ENCODE peak calls at places on chromosome 16, in nine cellular contexts. P is cardiac muscle cell; I is brain microvascular endothelial cell; V is CD8-positive, alpha-beta T cell; N is transverse colon; L is GM06990; T is tibial artery; U is lower lobe of right lung; F is Peyer's patch. D is an unnamed sample. For H3K36me3, the result is how much of the 10 kb centered on the place peaks cover.

GRCh38 chr16:25367773-25368172 is 110.1 kb upstream of the ZKSCAN2 start:
- DNase-seq in P (no peak), I (no peak), V (no peak), N (no peak), L (no peak), T (no peak), U (no peak), F (no peak), D (no peak)

GRCh38 chr16:22721497-22722100 is 92.4 kb upstream of the HS3ST2 start:
- DNase-seq in P (no peak), I (no peak), V (no peak), N (no peak), L (no peak), T (no peak), U (no peak), F (no peak), D (no peak)

GRCh38 chr16:57616871-57617270 is 11.6 kb upstream of the ADGRG1 start:
- DNase-seq in P (no peak), I (no peak), V (no peak), N (no peak), L (no peak), T (no peak), U (no peak), F (peak), D (no peak)

GRCh38 chr16:28931801-28932225 is at the start of gene CD19:
- DNase-seq in P (no peak), I (no peak), V (no peak), N (no peak), L (peak), T (no peak), U (no peak), F (no peak), D (no peak)

GRCh38 chr16:1922357-1922756 is 4.1 kb upstream of the HS3ST6 start:
- DNase-seq in P (no peak), I (no peak), V (no peak), N (no peak), L (no peak), T (no peak), U (no peak), F (no peak), D (no peak)

GRCh38 chr16:46673320-46674013 is 15.5 kb downstream of the VPS35 start:
- DNase-seq in P (peak), I (peak), V (peak), N (peak), L (no peak), T (peak), U (no peak), F (no peak), D (peak)

GRCh38 chr16:85738878-85739715 is 11.8 kb downstream of the C16orf74 start:
- DNase-seq in P (no peak), I (no peak), V (no peak), N (no peak), L (no peak), T (no peak), U (no peak), F (no peak), D (no peak)

GRCh38 chr16:83913234-83913633 is 14.3 kb downstream of the MLYCD start:
- DNase-seq in P (no peak), I (no peak), V (no peak), N (no peak), L (no peak), T (no peak), U (no peak), F (no peak), D (no peak)

GRCh38 chr16:49857423-49858181 is 1.7 kb upstream of the ZNF423 start:
- DNase-seq in P (peak), I (peak), V (peak), N (peak), L (peak), T (peak), U (no peak), F (peak), D (peak)

GRCh38 chr16:67547423-67548264 is 14.7 kb upstream of the CTCF start:
- DNase-seq in P (no peak), I (no peak), V (peak), N (peak), L (peak), T (no peak), U (peak), F (no peak), D (no peak)

GRCh38 chr16:68973611-68974120 is 130.3 kb downstream of the TANGO6 start:
- DNase-seq in P (no peak), I (no peak), V (no peak), N (no peak), L (no peak), T (no peak), U (no peak), F (no peak), D (no peak)

GRCh38 chr16:4795181-4795827 is at the start of gene SMIM22:
- DNase-seq in P (no peak), I (no peak), V (no peak), N (peak), L (no peak), T (no peak), U (peak), F (peak), D (no peak)

GRCh38 chr16:4733211-4733742 is 794 bp downstream of the ANKS3 start:
- DNase-seq in P (no peak), I (no peak), V (no peak), N (no peak), L (no peak), T (no peak), U (no peak), F (no peak), D (no peak)

GRCh38 chr16:1788095-1788707 is 5.3 kb downstream of the IGFALS start:
- DNase-seq in P (no peak), I (no peak), V (no peak), N (no peak), L (peak), T (no peak), U (no peak), F (no peak), D (no peak)

GRCh38 chr16:68235105-68235881 is 634 bp downstream of the ESRP2 start:
- DNase-seq in P (peak), I (no peak), V (no peak), N (peak), L (no peak), T (no peak), U (peak), F (peak), D (peak)

GRCh38 chr16:77723108-77723514 is 797 bp downstream of the NUDT7 start:
- DNase-seq in P (peak), I (no peak), V (no peak), N (peak), L (no peak), T (peak), U (no peak), F (no peak), D (peak)

GRCh38 chr16:57536306-57537193 is at the start of gene CCDC102A:
- DNase-seq in P (peak), I (no peak), V (peak), N (no peak), L (peak), T (no peak), U (peak), F (no peak), D (peak)

GRCh38 chr16:31427441-31428276 is 501 bp downstream of the COX6A2 start:
- DNase-seq in P (no peak), I (no peak), V (peak), N (peak), L (no peak), T (peak), U (peak), F (peak), D (peak)

GRCh38 chr16:71426069-71426879 is 15.6 kb downstream of the TLE7 start:
- DNase-seq in P (peak), I (peak), V (no peak), N (peak), L (peak), T (no peak), U (no peak), F (no peak), D (no peak)

GRCh38 chr16:8665529-8665928 is 8.9 kb upstream of the ABAT start:
- DNase-seq in P (no peak), I (no peak), V (no peak), N (no peak), L (no peak), T (no peak), U (no peak), F (no peak), D (no peak)

GRCh38 chr16:20944861-20945390 is 44.4 kb downstream of the LYRM1 start:
- DNase-seq in P (no peak), I (no peak), V (no peak), N (no peak), L (no peak), T (no peak), U (no peak), F (no peak), D (no peak)

GRCh38 chr16:683396-684066 is 603 bp downstream of the JMJD8 start:
- DNase-seq in P (no peak), I (no peak), V (no peak), N (no peak), L (no peak), T (no peak), U (no peak), F (no peak), D (no peak)

GRCh38 chr16:30875881-30876791 is 17.7 kb downstream of the BCL7C start:
- DNase-seq in P (peak), I (no peak), V (peak), N (peak), L (peak), T (no peak), U (no peak), F (peak), D (no peak)

GRCh38 chr16:11876306-11876705 is 25.0 kb upstream of the RSL1D1 start:
- DNase-seq in P (no peak), I (no peak), V (no peak), N (no peak), L (no peak), T (no peak), U (no peak), F (no peak), D (no peak)

GRCh38 chr16:57128787-57129389 is 36.5 kb downstream of the CPNE2 start:
- DNase-seq in P (no peak), I (no peak), V (peak), N (no peak), L (peak), T (no peak), U (no peak), F (no peak), D (no peak)

GRCh38 chr16:87548086-87548485 is 54.2 kb upstream of the JPH3 start:
- DNase-seq in P (no peak), I (no peak), V (no peak), N (no peak), L (no peak), T (no peak), U (no peak), F (no peak), D (no peak)
- TF ChIP-seq CTCF in P (no peak), I (no peak), V (no peak), N (no peak), L (no peak), T (no peak), U (no peak), F (no peak), D (no peak)

DNA sequence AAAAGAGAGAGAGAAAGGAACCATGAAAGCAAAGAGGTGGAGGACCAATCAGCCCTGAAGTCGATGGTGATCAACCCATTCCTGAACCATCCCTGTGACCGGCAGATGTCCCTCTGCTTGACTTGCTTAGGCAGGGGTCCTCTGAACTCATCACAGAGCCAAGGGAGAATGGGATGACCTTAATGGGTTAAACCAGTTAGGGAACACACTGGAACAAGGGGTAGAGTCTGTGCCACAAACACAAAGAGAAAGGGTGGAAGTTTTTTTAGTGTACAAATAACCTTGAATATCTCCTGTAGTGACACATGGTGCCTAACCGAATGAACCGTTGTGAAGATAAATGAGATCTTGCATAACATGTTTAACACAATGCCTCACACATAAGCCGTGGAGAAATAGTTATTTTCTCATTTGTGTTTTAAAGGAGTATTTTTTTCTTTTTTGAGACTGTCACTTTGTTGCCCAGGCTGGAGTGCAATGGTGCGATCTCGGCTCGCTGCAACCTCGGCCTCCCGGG is 11.2 kb downstream of the NAA60 start:
- DNase-seq in P (no peak), I (no peak), V (no peak), N (no peak), L (no peak), T (no peak), U (no peak), F (no peak), D (no peak)
- H3K36me3 ChIP-seq in P (under half), I (under half), V (under half), N (under half), L (under half), T (under half), U (under half), F (under half), D (under half)

DNA sequence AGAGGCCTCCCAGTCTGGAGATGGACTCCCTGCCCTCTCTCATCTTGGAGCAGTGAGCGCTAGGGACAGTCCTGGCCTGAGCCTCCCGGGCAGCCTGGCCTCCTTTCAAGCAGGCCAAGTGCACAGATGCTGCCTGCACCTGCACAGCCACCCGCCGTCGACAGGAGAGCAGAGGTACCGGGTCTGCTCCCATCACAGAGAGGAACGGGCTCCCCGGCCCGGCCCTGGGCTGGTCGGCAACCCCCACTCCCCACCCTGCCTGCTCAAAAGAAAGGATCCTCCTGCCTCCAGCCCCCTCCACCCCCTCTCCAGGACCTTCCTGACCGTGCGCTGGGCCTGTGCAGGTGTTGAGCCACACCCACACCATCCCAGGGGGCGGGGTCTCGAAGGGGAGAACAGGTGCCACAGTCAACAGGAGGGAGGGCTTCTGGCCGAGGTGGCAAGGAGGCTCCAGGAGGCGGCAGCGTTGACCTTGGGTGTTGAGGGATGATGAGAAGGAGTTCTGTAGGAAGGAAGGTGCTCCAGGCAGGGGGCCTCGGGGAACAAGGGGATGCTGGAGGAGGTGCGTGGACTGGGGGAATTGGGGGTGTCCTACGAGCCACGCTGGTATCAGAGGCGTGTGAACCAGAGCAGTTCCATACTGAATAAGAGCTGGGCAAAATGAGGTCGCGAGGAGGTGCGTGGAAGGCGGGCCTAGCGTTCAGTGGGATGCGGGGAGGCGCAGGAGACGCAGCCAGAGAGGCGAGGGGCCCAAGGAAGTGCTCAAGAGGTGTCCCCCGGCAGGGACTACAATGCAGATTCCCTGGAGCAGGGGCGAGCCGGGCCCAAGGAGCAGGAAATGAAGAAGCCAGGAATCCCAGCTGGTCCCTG is 967 bp upstream of the CDH15 start:
- DNase-seq in P (no peak), I (no peak), V (no peak), N (peak), L (peak), T (no peak), U (peak), F (peak), D (peak)
- TF ChIP-seq CTCF in P (no peak), I (no peak), V (no peak), N (no peak), L (no peak), T (no peak), U (no peak), F (no peak), D (no peak)

GRCh38 chr16:15033309-15033707 is 22.6 kb downstream of the NTAN1 start:
- DNase-seq in P (peak), I (no peak), V (no peak), N (peak), L (no peak), T (no peak), U (no peak), F (no peak), D (peak)

GRCh38 chr16:15037745-15038144 is 18.1 kb downstream of the NTAN1 start:
- DNase-seq in P (no peak), I (no peak), V (no peak), N (no peak), L (no peak), T (no peak), U (no peak), F (no peak), D (no peak)

GRCh38 chr16:15037003-15037402 is 18.9 kb downstream of the NTAN1 start:
- DNase-seq in P (no peak), I (no peak), V (no peak), N (no peak), L (no peak), T (no peak), U (no peak), F (no peak), D (no peak)

GRCh38 chr16:15034266-15035162 is 21.4 kb downstream of the NTAN1 start:
- DNase-seq in P (no peak), I (no peak), V (no peak), N (no peak), L (no peak), T (no peak), U (no peak), F (peak), D (no peak)

DNA sequence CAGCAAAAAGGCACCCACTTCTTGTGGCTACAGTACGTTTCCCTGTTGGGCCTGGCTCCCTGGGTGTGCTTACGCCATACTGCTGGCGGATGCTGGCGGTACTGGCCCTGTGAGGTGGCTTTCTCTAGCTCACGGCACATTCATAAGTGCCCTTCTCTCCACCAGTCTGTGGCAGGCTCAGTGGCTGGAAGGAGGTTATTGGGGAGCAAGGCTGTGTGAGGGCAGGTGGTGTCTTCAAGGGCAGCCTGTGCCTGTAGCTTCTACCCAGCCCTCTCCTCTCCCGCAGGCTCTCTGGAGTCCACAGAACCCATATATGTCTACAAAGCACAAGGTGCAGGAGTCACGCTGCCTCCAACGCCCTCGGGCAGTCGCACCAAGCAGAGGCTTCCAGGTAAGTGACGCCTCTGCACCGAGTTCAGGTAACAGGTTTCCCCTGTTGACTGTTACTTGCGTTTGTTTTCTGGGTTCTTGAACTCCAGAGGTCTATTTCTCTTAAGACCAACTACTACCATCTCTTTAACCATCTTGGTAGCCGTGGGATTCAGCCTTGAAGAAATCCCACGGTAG is 20.6 kb downstream of the NTAN1 start:
- DNase-seq in P (no peak), I (no peak), V (no peak), N (no peak), L (no peak), T (no peak), U (no peak), F (no peak), D (no peak)
- H3K36me3 ChIP-seq in P (half or more), I (half or more), V (half or more), N (half or more), L (under half), T (half or more), U (half or more), F (half or more), D (under half)

D was measured in right lobe of liver.